ENCODE peak calls at places on chromosome 9, in six cellular contexts. L is aorta, Q is stomach, A is adrenal gland, T is right atrium auricular region, O is GM23248. E is an unnamed sample. For H3K4me1, the result is how much of the 10 kb centered on the place peaks cover.

GRCh38 chr9:109926321-109926959 is 146.4 kb downstream of the PALM2AKAP2 start:
- DNase-seq in T (no peak), A (no peak), L (no peak), Q (no peak), O (no peak), E (no peak)

GRCh38 chr9:34310205-34310604 is 18.9 kb downstream of the KIF24 start:
- DNase-seq in O (no peak), A (no peak), T (no peak), Q (no peak), L (no peak), E (no peak)

GRCh38 chr9:13942695-13943094 is 371.2 kb downstream of the NFIB start:
- DNase-seq in L (no peak), O (peak), Q (no peak), T (no peak), A (no peak), E (no peak)

GRCh38 chr9:108323615-108324014 is 532.2 kb downstream of the ACTL7B start:
- DNase-seq in A (no peak), T (no peak), L (no peak), O (peak), Q (no peak), E (no peak)

GRCh38 chr9:75229605-75230332 is 141.5 kb downstream of the OSTF1 start:
- DNase-seq in O (peak), Q (peak), L (peak), A (no peak), T (no peak), E (no peak)

GRCh38 chr9:99411068-99411467 is 189.0 kb downstream of the SEC61B start:
- DNase-seq in A (no peak), Q (no peak), O (peak), L (no peak), T (no peak), E (no peak)

GRCh38 chr9:31824860-31825259 is 559.6 kb upstream of the ACO1 start:
- DNase-seq in L (no peak), T (no peak), Q (no peak), A (no peak), O (no peak), E (no peak)

GRCh38 chr9:122138560-122139268 is 20.9 kb downstream of the NDUFA8 start:
- DNase-seq in A (no peak), O (no peak), L (no peak), T (no peak), Q (no peak), E (no peak)

GRCh38 chr9:72894342-72894741 is 58.5 kb downstream of the ALDH1A1 start:
- DNase-seq in O (peak), T (no peak), L (no peak), A (no peak), Q (no peak), E (no peak)

GRCh38 chr9:135328485-135329417 is 150.8 kb upstream of the PPP1R26 start:
- DNase-seq in O (no peak), Q (no peak), A (no peak), L (peak), T (no peak), E (no peak)

GRCh38 chr9:91945277-91946074 is 4.6 kb downstream of the ROR2 start:
- DNase-seq in O (peak), A (no peak), Q (peak), L (no peak), T (no peak), E (no peak)

GRCh38 chr9:27118916-27119315 is 9.9 kb downstream of the TEK start:
- DNase-seq in A (no peak), O (peak), L (no peak), T (no peak), Q (no peak), E (no peak)

GRCh38 chr9:96141666-96142065 is 160.3 kb downstream of the HSD17B3 start:
- DNase-seq in Q (no peak), T (no peak), L (no peak), O (peak), A (no peak), E (no peak)

GRCh38 chr9:3507395-3508077 is 18.3 kb downstream of the RFX3 start:
- DNase-seq in L (no peak), O (no peak), Q (no peak), A (no peak), T (no peak), E (no peak)

GRCh38 chr9:122158202-122158601 is 1.4 kb downstream of the NDUFA8 start:
- DNase-seq in T (no peak), L (no peak), O (peak), Q (no peak), A (no peak), E (no peak)

GRCh38 chr9:73640971-73641370 is 489.3 kb downstream of the ANXA1 start:
- DNase-seq in T (no peak), A (no peak), Q (no peak), L (no peak), O (no peak), E (no peak)

GRCh38 chr9:92141144-92142129 is 26.2 kb upstream of the SPTLC1 start:
- DNase-seq in T (peak), L (peak), A (peak), O (peak), Q (peak), E (no peak)

GRCh38 chr9:91089405-91090131 is 272.1 kb downstream of the AUH start:
- DNase-seq in T (no peak), L (no peak), O (peak), A (peak), Q (peak), E (no peak)

GRCh38 chr9:114452219-114453169 is 52.8 kb downstream of the WHRN start:
- DNase-seq in O (no peak), T (no peak), L (no peak), Q (peak), A (peak), E (no peak)

GRCh38 chr9:68631811-68632210 is 73.2 kb upstream of the PIP5K1B start:
- DNase-seq in L (no peak), A (no peak), O (no peak), T (no peak), Q (no peak), E (no peak)

GRCh38 chr9:119839888-119840287 is 470.7 kb upstream of the BRINP1 start:
- DNase-seq in L (no peak), O (peak), Q (no peak), A (no peak), T (no peak), E (no peak)

GRCh38 chr9:36315283-36315682 is 57.0 kb upstream of the GNE start:
- DNase-seq in O (no peak), L (no peak), T (no peak), Q (no peak), A (no peak), E (no peak)

GRCh38 chr9:103700558-103700957 is 393.6 kb upstream of the SMC2 start:
- DNase-seq in Q (no peak), L (no peak), A (no peak), O (no peak), T (no peak), E (no peak)

GRCh38 chr9:21078702-21079101 is 960 bp upstream of the IFNB1 start:
- DNase-seq in O (no peak), L (no peak), T (no peak), A (no peak), Q (no peak), E (no peak)

GRCh38 chr9:4936277-4936676 is 48.8 kb upstream of the JAK2 start:
- DNase-seq in L (no peak), Q (no peak), T (no peak), A (no peak), O (no peak), E (no peak)

GRCh38 chr9:82320566-82320965 is 332.0 kb downstream of the SPATA31D1 start:
- DNase-seq in O (peak), A (no peak), Q (no peak), T (no peak), L (no peak), E (no peak)

GRCh38 chr9:117473293-117473692 is 58.4 kb upstream of the ASTN2 start:
- DNase-seq in L (no peak), T (no peak), Q (no peak), A (no peak), O (no peak), E (no peak)

GRCh38 chr9:92961627-92962302 is 14.4 kb downstream of the FGD3 start:
- DNase-seq in Q (peak), O (no peak), T (no peak), L (no peak), A (no peak), E (no peak)

GRCh38 chr9:91192379-91192775 is 169.3 kb downstream of the AUH start:
- DNase-seq in O (peak), A (no peak), L (no peak), T (peak), Q (no peak), E (no peak)

GRCh38 chr9:117706421-117707150 is 2.4 kb downstream of the TLR4 start:
- DNase-seq in Q (no peak), O (peak), L (no peak), A (no peak), T (no peak), E (no peak)

GRCh38 chr9:99063522-99063921 is 41.4 kb upstream of the TGFBR1 start:
- DNase-seq in L (no peak), T (no peak), A (no peak), Q (no peak), O (no peak), E (no peak)

GRCh38 chr9:120692901-120693573 is 21.2 kb downstream of the MEGF9 start:
- DNase-seq in T (no peak), O (peak), Q (no peak), A (no peak), L (no peak), E (no peak)

GRCh38 chr9:136777359-136777758 is 13.0 kb upstream of the LCN15 start:
- DNase-seq in A (no peak), Q (no peak), T (no peak), L (peak), O (no peak), E (no peak)

GRCh38 chr9:136779808-136780207 is 11.3 kb upstream of the TMEM141 start:
- DNase-seq in O (peak), T (no peak), L (no peak), Q (no peak), A (no peak), E (no peak)

GRCh38 chr9:136775191-136775590 is 10.9 kb upstream of the LCN15 start:
- DNase-seq in A (no peak), O (no peak), T (no peak), Q (no peak), L (peak), E (no peak)

GRCh38 chr9:136774416-136775045 is 10.2 kb upstream of the LCN15 start:
- DNase-seq in L (peak), A (no peak), Q (no peak), T (no peak), O (no peak), E (no peak)

DNA sequence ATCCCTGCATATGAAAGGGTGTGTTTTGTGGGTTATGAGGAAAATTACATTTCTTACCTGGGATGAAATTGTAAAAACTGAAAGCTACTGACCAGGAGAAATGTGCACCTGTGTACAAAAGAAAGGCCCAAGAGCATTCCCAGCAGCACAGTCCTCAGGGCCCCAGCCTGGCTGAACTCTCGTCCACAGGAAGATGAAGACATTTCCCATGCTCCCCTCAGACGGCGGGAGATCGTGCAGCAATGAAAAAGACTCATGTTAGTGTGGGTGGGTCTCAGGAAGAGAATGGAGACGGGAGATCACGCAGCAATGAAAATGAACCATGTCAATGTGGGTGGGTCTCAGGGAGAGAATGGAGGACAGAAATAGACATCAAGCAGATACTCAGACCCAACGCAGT is 12.6 kb upstream of the LCN15 start:
- DNase-seq in L (peak), O (no peak), A (no peak), T (no peak), Q (no peak), E (no peak)
- H3K27ac ChIP-seq in L (no peak), O (no peak), A (no peak), T (no peak), Q (no peak), E (no peak)

GRCh38 chr9:112774006-112774996 is 23.7 kb downstream of the SNX30 start:
- DNase-seq in Q (no peak), T (no peak), A (no peak), L (no peak), O (peak), E (no peak)

GRCh38 chr9:112771359-112772214 is 21.0 kb downstream of the SNX30 start:
- DNase-seq in Q (no peak), O (no peak), L (no peak), T (no peak), A (no peak), E (no peak)

GRCh38 chr9:112777914-112778313 is 27.4 kb downstream of the SNX30 start:
- DNase-seq in T (no peak), A (no peak), Q (no peak), L (no peak), O (peak), E (no peak)

GRCh38 chr9:112772551-112772950 is 22.0 kb downstream of the SNX30 start:
- DNase-seq in Q (no peak), A (no peak), O (no peak), T (no peak), L (no peak), E (no peak)

GRCh38 chr9:112772215-112772509 is 21.6 kb downstream of the SNX30 start:
- DNase-seq in T (no peak), A (no peak), O (no peak), L (no peak), Q (no peak), E (no peak)
- H3K4me3 ChIP-seq in T (no peak), A (no peak), O (no peak), L (no peak), Q (no peak), E (no peak)

GRCh38 chr9:128100581-128100980 is 26.9 kb downstream of the PTGES2 start:
- DNase-seq in O (no peak), L (peak), T (no peak), A (no peak), Q (no peak), E (no peak)

GRCh38 chr9:128101231-128101641 is 26.3 kb downstream of the PTGES2 start:
- DNase-seq in Q (no peak), L (peak), O (no peak), T (no peak), A (no peak), E (no peak)

GRCh38 chr9:128098936-128099931 is 28.3 kb downstream of the PTGES2 start:
- DNase-seq in T (no peak), A (peak), Q (no peak), O (peak), L (peak), E (no peak)

GRCh38 chr9:128101690-128102089 is 25.8 kb downstream of the PTGES2 start:
- DNase-seq in A (no peak), O (no peak), T (no peak), Q (peak), L (peak), E (peak)

GRCh38 chr9:128099932-128100491 is 27.5 kb downstream of the PTGES2 start:
- DNase-seq in O (peak), T (no peak), A (no peak), Q (no peak), L (peak), E (no peak)
- H3K4me1 ChIP-seq in O (under half), T (under half), A (half or more), Q (half or more), L (under half), E (half or more)

GRCh38 chr9:133786936-133787748 is 49.0 kb upstream of the SARDH start:
- DNase-seq in O (no peak), L (no peak), T (no peak), Q (no peak), A (no peak), E (no peak)

GRCh38 chr9:133786371-133786753 is 48.2 kb upstream of the SARDH start:
- DNase-seq in L (no peak), A (no peak), T (no peak), Q (no peak), O (no peak), E (no peak)

GRCh38 chr9:133787749-133788015 is 49.5 kb upstream of the SARDH start:
- DNase-seq in Q (peak), A (no peak), O (peak), T (no peak), L (no peak), E (peak)

GRCh38 chr9:133788819-133789733 is 50.9 kb upstream of the SARDH start:
- DNase-seq in A (no peak), O (no peak), T (no peak), L (no peak), Q (peak), E (peak)

GRCh38 chr9:133788045-133788818 is 50.1 kb upstream of the SARDH start:
- DNase-seq in T (no peak), Q (no peak), O (no peak), L (no peak), A (no peak), E (no peak)
- H3K27ac ChIP-seq in T (no peak), Q (no peak), O (no peak), L (no peak), A (peak), E (no peak)

GRCh38 chr9:113160571-113160970 is 9.8 kb downstream of the SLC31A2 start:
- DNase-seq in A (no peak), O (no peak), L (no peak), Q (no peak), T (no peak), E (no peak)
- H3K4me3 ChIP-seq in A (no peak), O (no peak), L (no peak), Q (no peak), T (no peak), E (no peak)

DNA sequence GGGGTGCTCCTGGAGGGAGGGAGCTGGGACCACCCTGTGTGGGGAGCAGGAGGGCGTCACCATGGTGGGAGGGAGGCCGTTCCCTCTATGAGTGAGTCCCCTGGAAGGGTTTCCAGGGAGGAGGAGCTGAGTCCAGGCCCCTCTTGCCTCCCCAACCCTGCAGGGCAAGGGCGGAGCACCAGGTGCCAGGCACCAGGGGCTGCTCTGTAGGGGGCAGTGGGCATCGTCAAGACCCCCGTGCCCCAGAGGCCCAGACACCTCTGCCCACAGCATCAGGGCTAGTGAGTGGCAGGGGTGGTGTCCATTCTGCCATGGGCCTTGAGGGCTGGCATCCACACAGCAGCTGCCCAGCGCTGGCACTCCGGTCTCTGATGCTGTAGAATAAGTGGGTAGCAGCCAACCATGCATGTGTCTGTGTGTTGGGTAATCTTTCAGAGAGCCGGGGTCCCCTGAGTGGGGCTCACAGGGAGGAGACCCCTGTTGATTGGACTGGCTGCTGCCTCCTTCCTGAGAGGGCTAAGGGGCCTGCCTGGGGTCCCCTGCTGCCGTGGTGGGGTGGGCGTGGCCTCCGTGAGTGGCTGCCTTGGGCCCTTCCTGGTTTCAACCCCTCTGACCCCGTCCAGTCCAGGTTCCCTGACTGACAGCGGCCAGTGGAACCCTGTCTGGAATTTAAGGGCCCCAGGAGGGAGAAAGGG is 72.7 kb upstream of the RNU6ATAC start:
- DNase-seq in O (no peak), Q (no peak), L (no peak), T (no peak), A (no peak), E (no peak)
- H3K4me1 ChIP-seq in O (under half), Q (under half), L (under half), T (under half), A (under half), E (under half)

GRCh38 chr9:125984461-125984860 is 237.3 kb downstream of the PBX3 start:
- DNase-seq in T (no peak), L (peak), Q (no peak), A (no peak), O (no peak), E (no peak)
- H3K27ac ChIP-seq in T (no peak), L (no peak), Q (no peak), A (no peak), O (no peak), E (no peak)